ENCODE peak calls at places on chromosomes 16 and 17, in ten cellular contexts. One of them, this sample, is unnamed.

GRCh38 chr16:80298676-80299075 is 242.1 kb upstream of the DYNLRB2 start:
- DNase-seq in breast epithelium: no peak
- DNase-seq in gastrocnemius medialis: no peak
- DNase-seq in endothelial cell of umbilical vein: no peak
- DNase-seq in HCT116: no peak
- DNase-seq in GM12878: no peak
- DNase-seq in heart left ventricle: no peak
- DNase-seq in erythroblast: no peak
- DNase-seq in esophagus squamous epithelium: no peak
- DNase-seq in upper lobe of left lung: no peak
- DNase-seq in this sample: no peak

GRCh38 chr16:15610369-15610871 is 32.5 kb downstream of the MARF1 start:
- DNase-seq in breast epithelium: no peak
- DNase-seq in gastrocnemius medialis: no peak
- DNase-seq in endothelial cell of umbilical vein: no peak
- DNase-seq in HCT116: no peak
- DNase-seq in GM12878: no peak
- DNase-seq in heart left ventricle: no peak
- DNase-seq in erythroblast: no peak
- DNase-seq in esophagus squamous epithelium: no peak
- DNase-seq in upper lobe of left lung: no peak
- DNase-seq in this sample: no peak

GRCh38 chr17:41539979-41540701 is 12.0 kb upstream of the KRT19 start:
- DNase-seq in breast epithelium: no peak
- DNase-seq in gastrocnemius medialis: no peak
- DNase-seq in endothelial cell of umbilical vein: no peak
- DNase-seq in HCT116: no peak
- DNase-seq in GM12878: no peak
- DNase-seq in heart left ventricle: no peak
- DNase-seq in erythroblast: no peak
- DNase-seq in esophagus squamous epithelium: no peak
- DNase-seq in upper lobe of left lung: no peak
- DNase-seq in this sample: no peak

GRCh38 chr17:30232822-30233427 is 2.6 kb downstream of the SLC6A4 start:
- DNase-seq in breast epithelium: no peak
- DNase-seq in gastrocnemius medialis: no peak
- DNase-seq in endothelial cell of umbilical vein: no peak
- DNase-seq in HCT116: no peak
- DNase-seq in GM12878: no peak
- DNase-seq in heart left ventricle: no peak
- DNase-seq in erythroblast: no peak
- DNase-seq in esophagus squamous epithelium: no peak
- DNase-seq in upper lobe of left lung: no peak
- DNase-seq in this sample: no peak

GRCh38 chr16:10590342-10590741 is 9.9 kb upstream of the EMP2 start:
- DNase-seq in breast epithelium: no peak
- DNase-seq in gastrocnemius medialis: no peak
- DNase-seq in endothelial cell of umbilical vein: no peak
- DNase-seq in HCT116: no peak
- DNase-seq in GM12878: no peak
- DNase-seq in heart left ventricle: no peak
- DNase-seq in erythroblast: no peak
- DNase-seq in esophagus squamous epithelium: no peak
- DNase-seq in upper lobe of left lung: no peak
- DNase-seq in this sample: no peak

GRCh38 chr17:17971431-17972125 is 622 bp downstream of the TOM1L2 start:
- DNase-seq in breast epithelium: no peak
- DNase-seq in gastrocnemius medialis: peak
- DNase-seq in endothelial cell of umbilical vein: peak
- DNase-seq in HCT116: no peak
- DNase-seq in GM12878: no peak
- DNase-seq in heart left ventricle: peak
- DNase-seq in erythroblast: peak
- DNase-seq in esophagus squamous epithelium: no peak
- DNase-seq in upper lobe of left lung: peak
- DNase-seq in this sample: no peak

GRCh38 chr17:2233441-2233947 is 70.1 kb downstream of the SMG6 start:
- DNase-seq in breast epithelium: no peak
- DNase-seq in gastrocnemius medialis: no peak
- DNase-seq in endothelial cell of umbilical vein: peak
- DNase-seq in HCT116: no peak
- DNase-seq in GM12878: no peak
- DNase-seq in heart left ventricle: peak
- DNase-seq in erythroblast: no peak
- DNase-seq in esophagus squamous epithelium: no peak
- DNase-seq in upper lobe of left lung: no peak
- DNase-seq in this sample: no peak

GRCh38 chr16:23640669-23640958 is 496 bp downstream of the PALB2 start:
- DNase-seq in breast epithelium: no peak
- DNase-seq in gastrocnemius medialis: no peak
- DNase-seq in endothelial cell of umbilical vein: no peak
- DNase-seq in HCT116: no peak
- DNase-seq in GM12878: no peak
- DNase-seq in heart left ventricle: no peak
- DNase-seq in erythroblast: peak
- DNase-seq in esophagus squamous epithelium: no peak
- DNase-seq in upper lobe of left lung: no peak
- DNase-seq in this sample: no peak

GRCh38 chr17:68019336-68019674 is 16.2 kb upstream of the KPNA2 start:
- DNase-seq in breast epithelium: no peak
- DNase-seq in gastrocnemius medialis: no peak
- DNase-seq in endothelial cell of umbilical vein: no peak
- DNase-seq in HCT116: no peak
- DNase-seq in GM12878: no peak
- DNase-seq in heart left ventricle: no peak
- DNase-seq in erythroblast: no peak
- DNase-seq in esophagus squamous epithelium: no peak
- DNase-seq in upper lobe of left lung: no peak
- DNase-seq in this sample: no peak

GRCh38 chr17:68021963-68022362 is 13.6 kb upstream of the KPNA2 start:
- DNase-seq in breast epithelium: no peak
- DNase-seq in gastrocnemius medialis: no peak
- DNase-seq in endothelial cell of umbilical vein: no peak
- DNase-seq in HCT116: no peak
- DNase-seq in GM12878: no peak
- DNase-seq in heart left ventricle: no peak
- DNase-seq in erythroblast: no peak
- DNase-seq in esophagus squamous epithelium: no peak
- DNase-seq in upper lobe of left lung: no peak
- DNase-seq in this sample: no peak

GRCh38 chr17:68016838-68017237 is 18.7 kb upstream of the KPNA2 start:
- DNase-seq in breast epithelium: no peak
- DNase-seq in gastrocnemius medialis: no peak
- DNase-seq in endothelial cell of umbilical vein: no peak
- DNase-seq in HCT116: no peak
- DNase-seq in GM12878: no peak
- DNase-seq in heart left ventricle: no peak
- DNase-seq in erythroblast: no peak
- DNase-seq in esophagus squamous epithelium: no peak
- DNase-seq in upper lobe of left lung: no peak
- DNase-seq in this sample: no peak

GRCh38 chr17:68020451-68020779 is 15.1 kb upstream of the KPNA2 start:
- DNase-seq in breast epithelium: no peak
- DNase-seq in gastrocnemius medialis: no peak
- DNase-seq in endothelial cell of umbilical vein: peak
- DNase-seq in HCT116: no peak
- DNase-seq in GM12878: no peak
- DNase-seq in heart left ventricle: no peak
- DNase-seq in erythroblast: no peak
- DNase-seq in esophagus squamous epithelium: no peak
- DNase-seq in upper lobe of left lung: no peak
- DNase-seq in this sample: peak

DNA sequence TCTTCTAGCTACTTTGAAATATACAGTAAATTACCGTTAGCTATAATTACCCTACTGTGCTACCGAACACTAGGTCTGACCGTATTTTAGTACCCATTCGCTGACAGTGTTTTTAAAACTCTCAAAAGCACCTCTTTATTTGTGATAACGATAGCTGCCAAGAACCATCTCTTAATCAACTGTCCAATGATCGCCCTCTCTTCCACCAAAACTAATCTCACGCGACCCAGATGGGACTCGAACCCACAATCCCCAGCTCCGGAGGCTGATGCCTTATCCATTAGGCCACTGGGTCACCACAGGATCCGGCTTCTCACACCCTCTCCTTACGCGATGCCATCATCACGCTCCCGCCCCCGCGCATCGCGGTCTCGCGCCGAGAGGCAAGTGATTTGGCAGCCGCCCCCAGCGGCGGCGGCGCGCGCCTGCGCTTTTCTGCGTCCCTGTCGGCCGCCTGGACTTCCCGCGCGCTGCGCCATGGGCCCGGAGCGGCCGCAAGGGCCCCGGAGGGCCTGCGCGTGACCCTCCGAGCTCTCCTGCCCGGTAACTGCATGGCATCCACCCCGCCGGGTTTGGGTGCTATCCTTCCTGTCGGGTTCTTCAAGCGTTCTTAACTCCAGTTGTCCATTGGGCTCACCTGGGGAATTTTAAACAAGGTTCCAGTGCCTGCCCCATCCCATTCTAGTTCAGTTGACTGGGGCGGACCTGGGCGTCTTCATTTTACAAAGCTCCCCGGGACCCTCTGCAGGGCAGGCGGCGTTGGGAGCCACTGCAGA is 15.7 kb upstream of the KPNA2 start:
- DNase-seq in breast epithelium: peak
- DNase-seq in gastrocnemius medialis: peak
- DNase-seq in endothelial cell of umbilical vein: peak
- DNase-seq in HCT116: peak
- DNase-seq in GM12878: peak
- DNase-seq in heart left ventricle: peak
- DNase-seq in erythroblast: peak
- DNase-seq in esophagus squamous epithelium: peak
- DNase-seq in upper lobe of left lung: peak
- DNase-seq in this sample: peak
- TF ChIP-seq POLR2A in breast epithelium: no peak
- TF ChIP-seq POLR2A in gastrocnemius medialis: peak
- TF ChIP-seq POLR2A in endothelial cell of umbilical vein: peak
- TF ChIP-seq POLR2A in HCT116: peak
- TF ChIP-seq POLR2A in GM12878: peak
- TF ChIP-seq POLR2A in heart left ventricle: no peak
- TF ChIP-seq POLR2A in erythroblast: peak
- TF ChIP-seq POLR2A in esophagus squamous epithelium: no peak
- TF ChIP-seq POLR2A in upper lobe of left lung: peak
- TF ChIP-seq POLR2A in this sample: peak

DNA sequence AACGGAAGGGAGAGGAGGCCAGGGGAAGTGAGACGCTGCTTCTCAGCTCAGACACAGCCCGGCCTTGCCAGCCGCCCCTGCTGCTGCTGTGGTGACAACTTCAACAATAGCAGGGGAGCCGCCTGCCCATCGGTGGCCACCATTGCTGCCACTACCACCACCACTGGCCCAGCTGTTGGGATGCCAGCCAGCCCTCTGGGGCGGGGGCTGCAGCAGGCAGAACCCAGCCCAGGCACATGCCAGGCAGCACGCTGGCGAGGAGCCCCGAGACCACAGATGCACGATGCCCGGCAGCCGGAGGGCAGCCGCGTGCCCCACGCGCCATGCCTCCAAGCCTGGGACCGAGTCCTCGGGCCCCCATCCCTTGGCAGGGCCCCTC is 7.3 kb downstream of the DOK4 start:
- DNase-seq in breast epithelium: peak
- DNase-seq in gastrocnemius medialis: no peak
- DNase-seq in endothelial cell of umbilical vein: peak
- DNase-seq in HCT116: no peak
- DNase-seq in GM12878: no peak
- DNase-seq in heart left ventricle: no peak
- DNase-seq in erythroblast: no peak
- DNase-seq in esophagus squamous epithelium: no peak
- DNase-seq in upper lobe of left lung: peak
- DNase-seq in this sample: no peak
- TF ChIP-seq POLR2A in breast epithelium: no peak
- TF ChIP-seq POLR2A in gastrocnemius medialis: no peak
- TF ChIP-seq POLR2A in endothelial cell of umbilical vein: peak
- TF ChIP-seq POLR2A in HCT116: no peak
- TF ChIP-seq POLR2A in GM12878: no peak
- TF ChIP-seq POLR2A in heart left ventricle: no peak
- TF ChIP-seq POLR2A in erythroblast: no peak
- TF ChIP-seq POLR2A in esophagus squamous epithelium: no peak
- TF ChIP-seq POLR2A in upper lobe of left lung: no peak
- TF ChIP-seq POLR2A in this sample: no peak

DNA sequence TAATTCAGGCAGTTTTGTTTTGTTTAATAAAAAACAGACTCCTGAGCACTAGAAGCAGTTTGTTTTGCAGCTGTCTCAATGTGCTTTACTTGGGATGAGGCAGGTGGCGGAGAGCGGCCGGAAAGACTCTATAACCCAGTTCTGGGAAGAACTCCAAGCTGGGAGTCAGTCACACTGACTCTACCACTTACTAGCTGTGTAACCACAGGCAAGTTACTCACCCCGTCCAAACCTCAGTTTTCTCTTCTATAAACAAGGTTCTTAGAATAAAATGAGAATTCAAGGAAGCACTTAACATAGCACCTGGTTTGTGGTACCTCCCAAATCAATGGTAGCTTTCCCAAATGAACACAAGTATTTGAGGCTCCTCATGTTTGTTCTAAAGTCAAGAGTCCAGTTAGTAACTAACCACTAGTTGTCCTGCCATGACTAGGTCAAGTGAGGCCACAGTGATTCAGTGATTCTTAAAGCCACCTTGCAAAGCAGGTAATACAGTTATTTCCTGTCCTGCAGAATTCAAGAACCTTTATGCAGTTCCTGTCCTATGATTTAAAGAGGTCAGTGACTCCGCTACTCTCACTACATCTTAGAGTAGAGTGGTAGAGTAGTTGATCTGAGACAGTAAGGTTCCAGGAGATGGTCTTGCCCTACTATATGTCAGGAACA is 2.7 kb downstream of the TXNDC17 start:
- DNase-seq in breast epithelium: no peak
- DNase-seq in gastrocnemius medialis: no peak
- DNase-seq in endothelial cell of umbilical vein: no peak
- DNase-seq in HCT116: no peak
- DNase-seq in GM12878: no peak
- DNase-seq in heart left ventricle: no peak
- DNase-seq in erythroblast: no peak
- DNase-seq in esophagus squamous epithelium: no peak
- DNase-seq in upper lobe of left lung: no peak
- DNase-seq in this sample: no peak
- TF ChIP-seq POLR2A in breast epithelium: no peak
- TF ChIP-seq POLR2A in gastrocnemius medialis: no peak
- TF ChIP-seq POLR2A in endothelial cell of umbilical vein: no peak
- TF ChIP-seq POLR2A in HCT116: no peak
- TF ChIP-seq POLR2A in GM12878: no peak
- TF ChIP-seq POLR2A in heart left ventricle: no peak
- TF ChIP-seq POLR2A in erythroblast: no peak
- TF ChIP-seq POLR2A in esophagus squamous epithelium: no peak
- TF ChIP-seq POLR2A in upper lobe of left lung: no peak
- TF ChIP-seq POLR2A in this sample: no peak

DNA sequence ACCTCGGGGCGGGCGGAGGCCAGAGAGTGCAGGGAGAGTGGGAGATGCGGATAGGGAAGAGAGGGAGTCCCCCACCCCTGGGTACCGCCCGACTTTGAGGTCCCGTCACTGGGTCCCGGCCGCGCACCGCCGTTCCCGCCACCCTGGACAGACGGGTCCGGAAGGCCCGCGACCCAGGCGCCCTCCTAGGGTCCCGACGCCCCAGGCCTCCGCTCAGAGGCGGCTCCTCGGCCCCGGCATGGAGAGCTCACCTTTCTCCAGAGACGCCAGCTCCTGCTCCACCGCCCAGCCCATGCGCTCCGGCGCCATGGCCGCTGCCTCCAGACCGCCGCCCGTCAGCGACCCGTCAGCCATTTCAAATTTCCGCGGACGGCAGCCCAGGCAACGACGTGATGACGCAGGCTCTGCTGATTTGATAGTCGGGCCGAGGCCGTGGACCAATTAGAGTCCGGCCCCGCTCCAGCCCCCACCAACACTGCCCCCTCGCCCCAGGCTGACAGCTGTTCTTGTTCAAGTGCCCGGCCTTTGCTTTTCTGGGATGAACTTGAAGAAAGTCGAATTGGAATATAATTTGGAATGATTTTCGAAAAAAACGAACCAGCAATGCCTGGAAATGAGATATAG is at the start of gene SHCBP1:
- DNase-seq in breast epithelium: peak
- DNase-seq in gastrocnemius medialis: peak
- DNase-seq in endothelial cell of umbilical vein: peak
- DNase-seq in HCT116: peak
- DNase-seq in GM12878: peak
- DNase-seq in heart left ventricle: peak
- DNase-seq in erythroblast: peak
- DNase-seq in esophagus squamous epithelium: peak
- DNase-seq in upper lobe of left lung: peak
- DNase-seq in this sample: peak
- TF ChIP-seq POLR2A in breast epithelium: no peak
- TF ChIP-seq POLR2A in gastrocnemius medialis: no peak
- TF ChIP-seq POLR2A in endothelial cell of umbilical vein: peak
- TF ChIP-seq POLR2A in HCT116: peak
- TF ChIP-seq POLR2A in GM12878: peak
- TF ChIP-seq POLR2A in heart left ventricle: no peak
- TF ChIP-seq POLR2A in erythroblast: peak
- TF ChIP-seq POLR2A in esophagus squamous epithelium: no peak
- TF ChIP-seq POLR2A in upper lobe of left lung: no peak
- TF ChIP-seq POLR2A in this sample: peak

This sample was measured in H54.